ENCODE peak calls at places on chromosomes 2 and 18, in four cellular contexts. W is DND-41, X is IMR-90, Q is spleen. Z is an unnamed sample.

GRCh38 chr18:60372598-60372997 is at the start of gene MC4R:
- DNase-seq in Q (no peak), W (peak; percentile 73), X (peak; percentile 82), Z (peak; percentile 59)

GRCh38 chr2:44944102-44944951 is 2.8 kb downstream of the SIX3 start:
- DNase-seq in Q (peak; percentile 66), X (no peak), W (no peak), Z (no peak)

GRCh38 chr18:60082790-60083189 is 183.0 kb downstream of the PMAIP1 start:
- DNase-seq in Q (no peak), X (no peak), W (peak; percentile 63), Z (no peak)

GRCh38 chr18:5414546-5414945 is 119.0 kb upstream of the ZBTB14 start:
- DNase-seq in W (no peak), Q (no peak), X (no peak), Z (no peak)

GRCh38 chr18:73288813-73289212 is 421.0 kb upstream of the NETO1 start:
- DNase-seq in W (no peak), X (no peak), Q (no peak), Z (no peak)

GRCh38 chr2:209937893-209938292 is 64.5 kb upstream of the RPE start:
- DNase-seq in Q (no peak), X (no peak), W (no peak), Z (no peak)

GRCh38 chr2:147829106-147829505 is 15.7 kb upstream of the ACVR2A start:
- DNase-seq in X (peak; percentile 88), W (no peak), Q (no peak), Z (peak; percentile 86)

GRCh38 chr2:173151671-173152398 is 76.2 kb downstream of the MAP3K20 start:
- DNase-seq in X (peak; percentile 90), W (no peak), Q (no peak), Z (peak; percentile 64)

GRCh38 chr2:183179156-183179555 is 54.9 kb downstream of the NUP35 start:
- DNase-seq in Q (no peak), X (peak; percentile 45), W (no peak), Z (no peak)